ENCODE peak calls at places on chromosomes 3 and 15, in eight cellular contexts. M is fibroblast of the conjunctiva, I is A172, Q is dorsolateral prefrontal cortex, X is NCI-H1105, N is EH, E is hepatic stellate cell, D is AG08396. R is an unnamed sample.

GRCh38 chr15:59591372-59591771 is 20.2 kb upstream of the GCNT3 start:
- DNase-seq in M (no peak), N (no peak), D (no peak), Q (no peak), E (no peak), X (no peak), I (no peak), R (no peak)

GRCh38 chr3:31384117-31384516 is 148.6 kb upstream of the STT3B start:
- DNase-seq in N (no peak), E (no peak), Q (no peak), M (no peak), I (no peak), D (no peak), X (no peak), R (no peak)

GRCh38 chr15:39084683-39085530 is 496.0 kb upstream of the THBS1 start:
- DNase-seq in E (no peak), M (peak), N (peak), I (peak), Q (no peak), X (no peak), D (peak), R (peak)

GRCh38 chr3:155912574-155913190 is 42.2 kb downstream of the GMPS start:
- DNase-seq in N (peak), Q (no peak), D (peak), X (no peak), I (no peak), M (no peak), E (peak), R (peak)

GRCh38 chr3:129795596-129795995 is 97.9 kb downstream of the TMCC1 start:
- DNase-seq in M (no peak), N (peak), D (no peak), I (peak), E (no peak), X (no peak), Q (no peak), R (peak)

GRCh38 chr3:194034556-194035336 is 101.2 kb upstream of the HES1 start:
- DNase-seq in X (no peak), N (no peak), I (no peak), D (no peak), Q (no peak), E (no peak), M (no peak), R (no peak)

GRCh38 chr3:197026481-197026866 is 3.1 kb downstream of the MELTF start:
- DNase-seq in I (no peak), M (no peak), Q (no peak), X (no peak), N (no peak), E (peak), D (peak), R (peak)

GRCh38 chr3:42658091-42658770 is 4.7 kb downstream of the ZBTB47 start:
- DNase-seq in I (no peak), M (no peak), D (no peak), N (no peak), E (no peak), Q (peak), X (no peak), R (peak)

GRCh38 chr15:35256555-35256954 is 171.5 kb upstream of the NANOGP8 start:
- DNase-seq in E (no peak), X (peak), M (peak), I (no peak), Q (no peak), N (peak), D (no peak), R (no peak)

GRCh38 chr3:126958638-126959085 is 24.3 kb upstream of the PLXNA1 start:
- DNase-seq in X (no peak), N (no peak), I (no peak), D (no peak), E (no peak), M (no peak), Q (no peak), R (peak)

GRCh38 chr3:143170676-143171075 is 51.1 kb downstream of the CHST2 start:
- DNase-seq in E (peak), Q (no peak), I (no peak), D (no peak), M (no peak), N (peak), X (no peak), R (no peak)

GRCh38 chr15:91853501-91853967 is at the start of gene SLCO3A1:
- DNase-seq in I (peak), N (peak), E (peak), D (peak), X (peak), M (no peak), Q (peak), R (peak)

GRCh38 chr3:66297260-66297863 is 76.6 kb downstream of the SLC25A26 start:
- DNase-seq in I (no peak), M (no peak), Q (no peak), E (peak), N (peak), D (no peak), X (peak), R (peak)

GRCh38 chr3:80000022-80000421 is 232.2 kb upstream of the ROBO1 start:
- DNase-seq in M (no peak), N (no peak), Q (no peak), X (no peak), D (no peak), I (no peak), E (no peak), R (no peak)

GRCh38 chr3:157388976-157389375 is 47.7 kb upstream of the PTX3 start:
- DNase-seq in D (no peak), M (no peak), X (no peak), N (peak), Q (no peak), I (no peak), E (no peak), R (no peak)

GRCh38 chr15:51172190-51172589 is 77.5 kb upstream of the TNFAIP8L3 start:
- DNase-seq in I (peak), Q (no peak), E (peak), X (no peak), N (peak), M (peak), D (peak), R (no peak)

GRCh38 chr3:127822836-127823589 is 698 bp upstream of the MGLL start:
- DNase-seq in N (peak), X (no peak), E (peak), I (no peak), Q (peak), D (peak), M (no peak), R (peak)

GRCh38 chr3:94704467-94704866 is 641.6 kb downstream of the NSUN3 start:
- DNase-seq in M (no peak), Q (no peak), E (no peak), N (no peak), X (no peak), D (no peak), I (no peak), R (no peak)

GRCh38 chr15:66253643-66254363 is at the start of gene MEGF11:
- DNase-seq in D (peak), I (peak), Q (peak), X (peak), E (peak), N (peak), M (no peak), R (peak)

GRCh38 chr3:69451594-69451993 is 65.7 kb upstream of the FRMD4B start:
- DNase-seq in I (no peak), D (no peak), E (no peak), N (no peak), M (no peak), Q (no peak), X (no peak), R (peak)

R was measured in osteoblast.